ENCODE peak calls at places on chromosomes 7 and 10, in six cellular contexts. F, M, S, N, B and U are unnamed samples. For H3K9me3, H4K20me1 and H3K79me2, the result is how much of the 10 kb centered on the place peaks cover.

GRCh38 chr10:19702215-19702614 is 114.0 kb upstream of the PLXDC2 start:
- DNase-seq in F (no peak), M (no peak), S (peak), N (peak), B (no peak), U (no peak)

GRCh38 chr10:6766061-6766460 is 186.0 kb upstream of the PRKCQ start:
- DNase-seq in F (peak), M (no peak), S (no peak), N (no peak), B (no peak), U (no peak)

GRCh38 chr7:8931906-8932646 is 498.7 kb downstream of the NXPH1 start:
- DNase-seq in F (no peak), M (no peak), S (no peak), N (no peak), B (no peak), U (no peak)

GRCh38 chr7:137283147-137283546 is 60.4 kb downstream of the PTN start:
- DNase-seq in F (no peak), M (no peak), S (no peak), N (no peak), B (no peak), U (no peak)

GRCh38 chr7:138468244-138469123 is 8.4 kb downstream of the TRIM24 start:
- DNase-seq in F (no peak), M (no peak), S (no peak), N (no peak), B (no peak), U (no peak)

GRCh38 chr7:38477333-38477732 is 153.8 kb downstream of the AMPH start:
- DNase-seq in F (no peak), M (no peak), S (no peak), N (no peak), B (no peak), U (no peak)

GRCh38 chr7:116212859-116213258 is 2.5 kb downstream of the TES start:
- DNase-seq in F (no peak), M (no peak), S (no peak), N (no peak), B (no peak), U (no peak)

GRCh38 chr7:135770139-135770710 is 21.6 kb upstream of the FAM180A start:
- DNase-seq in F (no peak), M (no peak), S (peak), N (no peak), B (no peak), U (no peak)

GRCh38 chr7:72007018-72007417 is 405.1 kb downstream of the CALN1 start:
- DNase-seq in F (no peak), M (no peak), S (no peak), N (no peak), B (no peak), U (no peak)

GRCh38 chr7:2812119-2812487 is 32.0 kb downstream of the GNA12 start:
- DNase-seq in F (no peak), M (no peak), S (no peak), N (no peak), B (no peak), U (no peak)

GRCh38 chr7:13778967-13779366 is 210.5 kb downstream of the ETV1 start:
- DNase-seq in F (no peak), M (no peak), S (peak), N (peak), B (peak), U (no peak)

GRCh38 chr10:90862908-90863514 is 5.2 kb upstream of the HTR7 start:
- DNase-seq in F (peak), M (no peak), S (peak), N (no peak), B (no peak), U (no peak)

GRCh38 chr7:66894463-66895080 is 26.5 kb upstream of the TMEM248 start:
- DNase-seq in F (peak), M (peak), S (peak), N (no peak), B (no peak), U (peak)

GRCh38 chr10:35340975-35341374 is 4.7 kb downstream of the CCNY start:
- DNase-seq in F (no peak), M (no peak), S (peak), N (no peak), B (no peak), U (no peak)

GRCh38 chr7:86469680-86470295 is 173.9 kb upstream of the GRM3 start:
- DNase-seq in F (peak), M (peak), S (peak), N (peak), B (peak), U (peak)

GRCh38 chr10:121978511-121978910 is 3.5 kb upstream of the NSMCE4A start:
- DNase-seq in F (no peak), M (no peak), S (no peak), N (no peak), B (no peak), U (no peak)

GRCh38 chr7:151493083-151493482 is 26.6 kb downstream of the RHEB start:
- DNase-seq in F (no peak), M (no peak), S (no peak), N (no peak), B (no peak), U (no peak)

GRCh38 chr7:158251061-158251965 is 336.3 kb downstream of the PTPRN2 start:
- DNase-seq in F (no peak), M (no peak), S (no peak), N (no peak), B (no peak), U (no peak)
- H3K9me3 ChIP-seq in F (under half), M (under half), S (half or more), N (under half), B (under half), U (under half)

GRCh38 chr7:25863727-25864116 is 288.3 kb upstream of the NFE2L3 start:
- DNase-seq in F (no peak), M (no peak), S (no peak), N (no peak), B (no peak), U (no peak)

GRCh38 chr7:25862993-25863726 is 288.8 kb upstream of the NFE2L3 start:
- DNase-seq in F (no peak), M (no peak), S (no peak), N (no peak), B (no peak), U (no peak)

GRCh38 chr7:25860882-25861228 is 291.1 kb upstream of the NFE2L3 start:
- DNase-seq in F (no peak), M (no peak), S (no peak), N (no peak), B (no peak), U (no peak)

GRCh38 chr7:25861704-25862253 is 290.2 kb upstream of the NFE2L3 start:
- DNase-seq in F (no peak), M (no peak), S (no peak), N (no peak), B (no peak), U (no peak)

GRCh38 chr7:25862254-25862992 is 289.6 kb upstream of the NFE2L3 start:
- DNase-seq in F (peak), M (peak), S (peak), N (peak), B (peak), U (peak)
- H4K20me1 ChIP-seq in F (under half), M (under half), S (under half), N (under half), B (under half), U (under half)

DNA sequence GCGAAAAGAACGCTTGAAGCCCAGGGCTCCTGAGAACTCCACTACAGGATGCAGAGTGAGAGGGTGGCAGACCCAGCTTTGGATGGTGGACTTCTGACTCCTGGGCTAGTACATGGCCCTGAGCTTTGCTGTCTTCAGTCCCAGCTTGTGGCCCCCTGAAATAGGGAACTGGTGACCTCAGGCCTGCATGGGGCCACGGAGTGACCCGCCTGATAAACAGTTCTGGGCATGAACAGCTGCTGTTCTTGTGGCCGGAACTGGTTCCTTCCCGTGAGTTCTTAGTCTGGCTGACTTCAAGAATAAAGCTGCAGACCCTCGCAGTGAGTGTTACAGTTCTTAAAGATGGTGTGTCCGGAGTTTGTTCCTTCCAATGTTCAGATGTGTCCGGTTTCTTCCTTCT is 267.7 kb downstream of the ZEB1 start:
- DNase-seq in F (no peak), M (no peak), S (no peak), N (no peak), B (no peak), U (no peak)
- H3K79me2 ChIP-seq in F (under half), M (under half), S (under half), N (under half), B (under half), U (under half)

GRCh38 chr7:55629051-55629677 is 56.9 kb upstream of the VOPP1 start:
- DNase-seq in F (no peak), M (no peak), S (no peak), N (no peak), B (no peak), U (no peak)

GRCh38 chr7:55622241-55622835 is 50.0 kb upstream of the VOPP1 start:
- DNase-seq in F (no peak), M (no peak), S (no peak), N (no peak), B (no peak), U (no peak)

GRCh38 chr7:55618913-55619312 is 46.6 kb upstream of the VOPP1 start:
- DNase-seq in F (no peak), M (no peak), S (no peak), N (no peak), B (no peak), U (no peak)

GRCh38 chr7:55624813-55625212 is 52.5 kb upstream of the VOPP1 start:
- DNase-seq in F (no peak), M (no peak), S (no peak), N (no peak), B (no peak), U (no peak)

GRCh38 chr7:55623617-55624016 is 51.3 kb upstream of the VOPP1 start:
- DNase-seq in F (no peak), M (no peak), S (no peak), N (no peak), B (no peak), U (no peak)
- H3K9me3 ChIP-seq in F (under half), M (under half), S (under half), N (under half), B (under half), U (under half)

GRCh38 chr10:103749779-103750178 is 105.6 kb downstream of the SH3PXD2A start:
- DNase-seq in F (no peak), M (no peak), S (no peak), N (no peak), B (no peak), U (no peak)
- H4K20me1 ChIP-seq in F (under half), M (under half), S (under half), N (under half), B (under half), U (under half)

GRCh38 chr10:69484736-69485135 is 33.5 kb downstream of the TSPAN15 start:
- DNase-seq in F (no peak), M (no peak), S (no peak), N (no peak), B (no peak), U (no peak)
- H3K79me2 ChIP-seq in F (under half), M (under half), S (under half), N (under half), B (under half), U (under half)